ENCODE peak calls at places on chromosomes 11 and 22, in seven cellular contexts. O is stimulated activated effector memory CD8-positive, alpha-beta T cell treated with anti-CD3 and anti-CD28 coated beads, Interleukin-12 subunit alpha, Interleukin-12 subunit beta, amount 100 ng/mL, for 72 hours; S is fibroblast of mammary gland; X is endothelial cell; L is activated T-helper 1 cell treated with anti-CD3 and anti-CD28 coated beads, Interleukin-2, amount 50 U/mL, for 16 hours; Z is natural killer cell treated with Interleukin-12 subunit alpha and Interleukin-12 subunit beta and Interleukin-15 and Interleukin-18, amount 100 ng/mL, for 72 hours; B is stimulated activated CD4-positive, alpha-beta T cell treated with anti-CD3 and anti-CD28 coated beads, Interleukin-2, amount 100 ng/mL, for 48 hours. W is an unnamed sample.

GRCh38 chr11:112320668-112321067 is 60.0 kb upstream of the PLET1 start:
- DNase-seq in B (no peak), X (no peak), Z (no peak), O (no peak), S (peak; percentile 86), L (no peak), W (no peak)

GRCh38 chr11:2484576-2485125 is 39.8 kb downstream of the KCNQ1 start:
- DNase-seq in X (no peak), Z (peak; percentile 8), L (no peak), O (peak; percentile 29), B (no peak), S (no peak), W (no peak)

GRCh38 chr22:27918351-27919221 is 470 bp downstream of the PITPNB start:
- DNase-seq in S (peak; percentile 48), Z (peak; percentile 78), L (peak; percentile 5), O (peak; percentile 84), B (peak; percentile 51), X (peak; percentile 58), W (peak; percentile 63)

GRCh38 chr22:45179276-45180049 is 15.7 kb downstream of the NUP50 start:
- DNase-seq in O (no peak), B (no peak), L (no peak), S (no peak), Z (no peak), X (no peak), W (no peak)

GRCh38 chr22:45429424-45429823 is 15.9 kb downstream of the RIBC2 start:
- DNase-seq in Z (no peak), S (no peak), O (no peak), B (no peak), L (no peak), X (no peak), W (no peak)

GRCh38 chr11:67303989-67304411 is 670 bp downstream of the SSH3 start:
- DNase-seq in L (no peak), O (no peak), Z (no peak), S (no peak), X (no peak), B (no peak), W (no peak)

GRCh38 chr11:86245369-86246292 is 1.1 kb downstream of the EED start:
- DNase-seq in S (peak; percentile 23), B (peak; percentile 33), O (peak; percentile 74), Z (no peak), X (peak; percentile 18), L (no peak), W (no peak)

GRCh38 chr11:79243412-79244174 is 197.2 kb downstream of the TENM4 start:
- DNase-seq in L (no peak), S (peak; percentile 37), B (no peak), Z (no peak), X (no peak), O (no peak), W (no peak)

GRCh38 chr22:41511521-41511968 is 32.7 kb downstream of the POLR3H start:
- DNase-seq in L (no peak), B (no peak), O (no peak), Z (no peak), S (no peak), X (no peak), W (no peak)

GRCh38 chr11:1767399-1768140 is 3.8 kb upstream of the CTSD start:
- DNase-seq in O (no peak), L (no peak), X (no peak), B (no peak), S (no peak), Z (peak; percentile 26), W (no peak)

GRCh38 chr11:118156531-118157185 is 4.0 kb upstream of the SCN4B start:
- DNase-seq in X (no peak), S (no peak), Z (no peak), L (no peak), B (no peak), O (no peak), W (no peak)